ENCODE peak calls at places on chromosomes 16 and 17, in five cellular contexts. Y is effector memory CD4-positive, alpha-beta T cell; H is aorta; V is CD8-positive, alpha-beta memory T cell; G is stomach. S is an unnamed sample. For H3K4me1 and H3K27me3, the result is how much of the 10 kb centered on the place peaks cover.

GRCh38 chr16:15811778-15812750 is 44.8 kb downstream of the MYH11 start:
- DNase-seq in V (no peak), G (peak), H (peak), Y (no peak), S (peak)

GRCh38 chr17:80619535-80620235 is 75.0 kb downstream of the RPTOR start:
- DNase-seq in Y (no peak), G (no peak), V (no peak), H (no peak), S (no peak)

GRCh38 chr17:42010898-42011516 is 6.2 kb downstream of the DNAJC7 start:
- DNase-seq in V (no peak), H (no peak), Y (no peak), G (no peak), S (peak)

GRCh38 chr16:81715358-81716196 is 63.5 kb upstream of the PLCG2 start:
- DNase-seq in H (no peak), G (no peak), Y (peak), V (peak), S (no peak)

GRCh38 chr17:879546-879945 is 97.4 kb downstream of the MRM3 start:
- DNase-seq in H (peak), V (peak), G (peak), Y (peak), S (peak)

GRCh38 chr16:59108374-59108773 is 374.3 kb upstream of the GOT2 start:
- DNase-seq in Y (no peak), G (no peak), H (no peak), V (no peak), S (no peak)

GRCh38 chr16:56258508-56259424 is 67.5 kb downstream of the GNAO1 start:
- DNase-seq in V (no peak), G (no peak), H (no peak), Y (no peak), S (no peak)

GRCh38 chr17:60766778-60767190 is 89.1 kb downstream of the BCAS3 start:
- DNase-seq in G (no peak), H (no peak), V (no peak), Y (no peak), S (no peak)

GRCh38 chr17:1142503-1143095 is 37.2 kb downstream of the ABR start:
- DNase-seq in Y (no peak), G (no peak), H (no peak), V (no peak), S (no peak)

GRCh38 chr17:5785867-5786509 is 201.7 kb upstream of the NLRP1 start:
- DNase-seq in Y (no peak), G (no peak), H (no peak), V (no peak), S (no peak)

GRCh38 chr17:43360376-43360738 is 38.4 kb upstream of the ARL4D start:
- DNase-seq in H (peak), Y (peak), G (peak), V (peak), S (no peak)

GRCh38 chr17:47605006-47605405 is 44.7 kb upstream of the KPNB1 start:
- DNase-seq in Y (no peak), V (no peak), G (no peak), H (no peak), S (no peak)

GRCh38 chr17:40093005-40093579 is 7.3 kb downstream of the NR1D1 start:
- DNase-seq in V (no peak), H (no peak), Y (no peak), G (no peak), S (no peak)

GRCh38 chr16:78593352-78593751 is 493.9 kb downstream of the WWOX start:
- DNase-seq in H (no peak), G (no peak), Y (no peak), V (no peak), S (no peak)

GRCh38 chr16:78591682-78592103 is 492.2 kb downstream of the WWOX start:
- DNase-seq in V (no peak), H (no peak), Y (no peak), G (no peak), S (no peak)

GRCh38 chr16:78584991-78585390 is 485.5 kb downstream of the WWOX start:
- DNase-seq in V (no peak), Y (no peak), G (no peak), H (no peak), S (no peak)

GRCh38 chr16:78594191-78594590 is 494.7 kb downstream of the WWOX start:
- DNase-seq in H (no peak), Y (no peak), G (no peak), V (no peak), S (no peak)

GRCh38 chr16:78589331-78589730 is 489.9 kb downstream of the WWOX start:
- DNase-seq in H (no peak), G (no peak), Y (no peak), V (no peak), S (no peak)
- H3K4me1 ChIP-seq in H (under half), G (under half), Y (under half), V (under half), S (under half)

DNA sequence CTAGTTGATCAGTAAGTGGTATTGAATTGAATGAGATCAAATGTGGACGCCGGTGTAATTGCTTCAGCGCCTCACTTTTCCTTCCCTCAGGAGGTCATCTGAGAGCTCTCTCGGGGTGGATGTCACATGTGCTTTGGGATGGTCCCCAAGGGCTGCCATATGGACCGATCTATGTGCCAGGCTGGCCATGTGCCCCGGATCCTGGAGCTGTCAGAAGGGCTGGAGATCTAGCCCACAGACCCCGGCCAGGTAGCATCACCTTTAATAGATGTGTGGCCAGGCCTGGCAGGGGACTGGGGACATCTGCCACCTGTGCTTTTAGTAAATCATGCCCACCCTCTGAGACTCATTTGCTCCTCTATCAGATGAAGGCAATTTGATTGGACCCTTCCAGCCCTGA is 95.3 kb upstream of the CRHR1 start:
- DNase-seq in G (no peak), V (no peak), Y (no peak), H (no peak), S (no peak)
- H3K27me3 ChIP-seq in G (under half), V (under half), Y (under half), H (under half), S (under half)

DNA sequence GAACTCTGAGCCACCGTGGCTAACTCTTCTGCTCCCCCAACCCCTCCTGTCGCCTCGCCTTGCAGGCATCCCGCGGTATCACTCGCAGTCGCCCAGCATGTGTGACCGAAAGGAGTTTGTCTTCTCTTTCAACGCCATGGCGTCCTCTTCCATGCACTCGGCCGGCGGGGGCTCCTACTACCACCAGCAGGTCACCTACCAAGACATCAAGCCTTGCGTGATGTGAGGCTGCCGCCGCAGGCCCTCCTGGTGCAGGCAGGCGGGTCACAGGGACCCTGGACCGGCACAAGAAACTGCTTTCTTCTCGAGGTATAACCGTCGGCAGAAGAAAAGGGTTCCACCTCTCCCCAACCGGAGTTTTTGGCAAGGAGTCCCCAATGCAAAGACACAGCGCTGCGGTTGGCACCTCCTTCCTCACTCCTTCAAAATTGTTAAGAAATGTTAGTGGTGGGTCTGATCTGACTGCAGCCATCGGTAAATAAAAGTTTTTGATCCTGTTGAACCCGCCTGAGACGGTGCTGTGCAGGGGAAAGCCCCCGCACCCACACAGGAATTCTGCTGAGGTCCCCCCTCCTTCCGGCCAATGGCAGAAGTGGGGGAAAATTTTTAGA is 2.6 kb downstream of the FOXF1 start:
- DNase-seq in Y (no peak), H (no peak), V (no peak), G (no peak), S (no peak)
- H3K4me3 ChIP-seq in Y (no peak), H (no peak), V (no peak), G (peak), S (peak)

GRCh38 chr17:59647288-59647687 is 27.6 kb downstream of the CLTC start:
- DNase-seq in H (no peak), Y (no peak), G (no peak), V (no peak), S (no peak)
- H3K4me1 ChIP-seq in H (under half), Y (under half), G (under half), V (under half), S (under half)

GRCh38 chr16:5944971-5945370 is 847.4 kb upstream of the EEF2KMT start:
- DNase-seq in Y (no peak), H (no peak), V (no peak), G (no peak), S (no peak)
- H3K27me3 ChIP-seq in Y (under half), H (under half), V (under half), G (under half), S (under half)

GRCh38 chr17:73050797-73051196 is 41.7 kb downstream of the SLC39A11 start:
- DNase-seq in H (no peak), V (no peak), Y (no peak), G (no peak), S (no peak)

GRCh38 chr17:73043686-73044581 is 48.6 kb downstream of the SLC39A11 start:
- DNase-seq in H (no peak), Y (no peak), V (no peak), G (no peak), S (no peak)

GRCh38 chr17:73045722-73046121 is 46.8 kb downstream of the SLC39A11 start:
- DNase-seq in H (no peak), G (no peak), Y (no peak), V (no peak), S (no peak)

GRCh38 chr17:73052923-73053322 is 39.6 kb downstream of the SLC39A11 start:
- DNase-seq in G (no peak), H (no peak), Y (no peak), V (no peak), S (no peak)

DNA sequence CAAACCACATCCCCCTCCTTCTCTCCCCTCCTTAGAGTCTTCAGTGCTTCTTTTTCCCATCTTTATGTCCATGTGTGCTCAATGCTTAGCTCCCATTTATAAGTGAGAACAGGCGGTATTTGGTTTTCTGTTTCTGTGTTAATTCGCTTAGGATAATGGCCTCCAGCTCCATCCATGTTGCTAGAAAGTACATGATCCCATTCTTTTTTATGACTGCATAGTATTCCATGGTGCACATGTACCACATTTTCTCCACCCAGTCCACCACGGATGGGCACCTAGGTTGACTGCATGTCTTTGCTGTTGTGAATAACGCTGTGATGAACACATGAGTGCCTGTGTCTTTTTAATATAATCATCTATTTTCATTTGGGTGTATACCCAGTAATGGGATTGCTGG is 44.3 kb downstream of the SLC39A11 start:
- DNase-seq in Y (no peak), H (no peak), G (no peak), V (no peak), S (no peak)
- H3K4me3 ChIP-seq in Y (no peak), H (no peak), G (no peak), V (no peak), S (no peak)

GRCh38 chr16:85554791-85555548 is 58.2 kb upstream of the GSE1 start:
- DNase-seq in G (peak), Y (peak), H (peak), V (peak), S (no peak)

GRCh38 chr16:85556456-85557082 is 56.6 kb upstream of the GSE1 start:
- DNase-seq in V (peak), Y (peak), H (peak), G (peak), S (peak)

GRCh38 chr16:85555549-85556455 is 57.3 kb upstream of the GSE1 start:
- DNase-seq in G (peak), H (peak), V (peak), Y (no peak), S (peak)

GRCh38 chr16:85557976-85558589 is 55.0 kb upstream of the GSE1 start:
- DNase-seq in V (peak), Y (no peak), G (peak), H (no peak), S (no peak)

DNA sequence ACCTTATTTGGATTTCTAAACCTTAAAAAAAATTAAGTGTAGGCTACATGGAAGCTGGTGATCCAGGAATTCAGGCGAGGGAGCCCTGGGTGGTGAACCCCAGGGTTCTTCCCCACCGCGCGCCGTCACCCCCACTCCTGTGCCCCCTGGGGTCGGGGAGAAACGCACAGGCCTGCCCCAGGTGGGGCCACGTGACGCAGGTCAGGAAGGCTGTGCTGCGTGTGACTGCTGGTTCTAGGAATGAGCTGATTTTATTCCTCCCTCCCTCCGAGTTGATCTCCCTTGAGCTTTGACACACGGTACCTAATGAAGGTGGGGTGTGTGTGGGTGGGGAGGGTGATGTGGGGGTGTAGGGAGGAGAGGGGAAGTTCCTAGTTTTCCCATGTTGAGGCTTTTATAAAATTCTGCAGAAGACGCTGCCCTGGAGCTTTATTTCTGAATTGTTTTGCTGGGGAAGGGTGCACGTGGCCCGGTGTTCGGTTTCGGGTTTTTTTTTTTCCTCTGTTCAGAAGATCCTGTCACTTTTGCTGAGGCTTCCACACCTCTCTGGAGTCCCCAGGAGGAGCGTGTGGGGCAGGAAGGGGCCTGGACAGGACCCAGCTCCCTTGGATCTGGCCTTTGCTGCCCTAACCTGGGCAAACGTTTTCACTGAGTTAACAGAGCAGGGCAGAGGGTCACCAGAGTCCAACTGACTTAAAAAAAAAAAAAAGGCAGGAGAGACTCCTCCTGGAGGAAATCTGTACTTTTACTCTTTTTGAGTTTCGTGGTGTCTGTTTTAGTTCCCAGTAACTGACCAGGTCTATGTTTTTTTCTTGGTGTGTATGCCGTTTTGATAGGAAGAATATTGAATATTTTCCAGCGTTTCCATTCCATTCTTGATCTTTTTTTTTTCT is 55.8 kb upstream of the GSE1 start:
- DNase-seq in H (no peak), Y (peak), V (peak), G (no peak), S (no peak)
- H3K4me1 ChIP-seq in H (under half), Y (under half), V (under half), G (half or more), S (under half)

DNA sequence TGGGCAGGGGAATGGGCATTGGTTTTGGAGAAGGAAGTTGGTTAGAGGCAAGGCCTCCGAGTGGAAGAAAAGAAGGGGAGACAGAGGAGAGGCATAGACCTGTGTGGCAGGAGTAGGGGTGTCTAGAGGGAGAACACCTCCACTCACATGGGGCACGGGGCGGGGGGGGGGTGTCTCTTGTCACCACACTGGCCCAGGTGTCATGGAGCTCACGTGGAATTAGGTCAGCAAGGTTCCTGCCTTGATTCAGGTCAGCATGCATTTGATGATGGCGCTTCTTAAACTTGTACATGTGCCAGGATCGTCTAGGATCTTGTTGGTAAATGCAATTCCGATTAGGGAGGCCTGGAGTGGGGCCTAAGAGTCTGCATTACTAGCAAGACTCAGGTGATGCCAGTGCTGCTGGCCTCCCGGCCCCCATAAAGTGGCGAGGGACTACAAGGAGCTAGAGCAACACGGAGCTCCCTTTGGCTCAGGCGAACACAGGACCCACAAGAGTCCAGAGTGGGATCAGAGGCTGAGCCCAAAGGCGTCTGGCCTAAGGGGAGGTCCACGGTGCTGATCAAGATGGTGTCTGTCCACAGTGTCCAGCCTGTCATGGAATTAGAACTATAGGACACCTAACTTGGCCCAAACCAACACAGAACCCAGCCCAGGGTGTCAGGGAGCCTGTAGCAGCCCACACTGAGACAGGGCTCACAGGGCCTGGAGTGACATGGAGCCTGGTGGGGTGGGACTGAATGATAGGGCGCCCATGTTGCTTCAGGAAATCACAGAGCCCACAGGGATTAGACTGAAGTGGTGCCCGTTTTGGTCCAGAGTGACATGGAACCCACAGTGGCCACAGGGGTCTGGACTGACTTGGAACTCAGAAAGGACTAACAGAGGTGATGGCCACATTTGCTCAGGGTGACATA is 16.7 kb downstream of the EPOP start:
- DNase-seq in V (no peak), Y (no peak), H (peak), G (no peak), S (no peak)
- H3K27me3 ChIP-seq in V (under half), Y (under half), H (under half), G (under half), S (under half)

GRCh38 chr17:36212958-36213357 is 2.1 kb downstream of the CCL4L2 start:
- DNase-seq in H (no peak), G (no peak), V (no peak), Y (no peak), S (no peak)
- H3K4me3 ChIP-seq in H (no peak), G (no peak), V (no peak), Y (no peak), S (no peak)

DNA sequence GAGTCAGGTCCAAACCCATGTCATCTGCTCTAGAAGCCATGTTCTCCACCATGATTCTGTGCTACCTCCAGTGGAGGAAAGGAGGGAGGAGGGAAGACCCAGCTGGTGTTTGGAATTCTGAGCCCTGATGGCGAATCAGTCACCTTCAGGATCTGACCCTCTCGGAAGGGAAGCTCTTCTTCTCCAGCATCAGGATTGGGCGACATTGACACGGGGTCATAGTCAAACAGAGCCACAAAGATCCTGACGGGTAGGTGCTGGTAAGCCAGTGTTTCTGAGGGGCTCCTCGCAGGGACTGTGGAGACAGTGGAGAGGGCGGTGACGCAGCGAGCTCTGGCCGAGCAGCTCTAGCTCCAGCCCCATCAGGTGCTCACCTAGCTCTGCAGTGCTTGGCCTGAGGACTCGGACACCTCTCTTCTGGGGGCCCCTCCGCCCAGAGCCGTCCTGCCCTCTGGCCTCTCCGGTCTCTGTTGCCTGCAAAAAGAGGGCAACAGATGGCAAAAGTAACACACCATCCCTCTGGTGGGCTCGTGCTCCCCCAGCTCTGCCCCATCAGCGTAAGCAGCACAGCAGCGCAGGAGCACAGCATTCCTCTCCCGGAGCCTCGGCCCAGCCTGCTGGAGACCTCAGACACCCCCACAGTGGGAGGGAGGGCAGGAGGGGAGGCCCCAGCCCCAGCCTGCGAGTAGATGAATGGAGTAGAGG is 21.0 kb downstream of the TSPOAP1 start:
- DNase-seq in Y (no peak), G (peak), V (no peak), H (no peak), S (no peak)
- H3K4me1 ChIP-seq in Y (under half), G (under half), V (under half), H (under half), S (under half)

S was measured in HAP-1.